ENCODE peak calls at places on chromosomes 1 and 21, in ten cellular contexts. G, S, W, A, U, J, B, P, E and H are unnamed samples.

GRCh38 chr1:163346326-163346870 is 24.6 kb downstream of the NUF2 start:
- DNase-seq in G (no peak), S (no peak), W (no peak), A (peak), U (no peak), J (no peak), B (no peak), P (no peak), E (no peak), H (peak)

GRCh38 chr1:34757386-34757785 is 2.2 kb upstream of the GJB4 start:
- DNase-seq in G (no peak), S (no peak), W (no peak), A (no peak), U (no peak), J (no peak), B (no peak), P (no peak), E (no peak), H (no peak)

GRCh38 chr21:33230518-33231324 is 983 bp downstream of the IFNAR2 start:
- DNase-seq in G (peak), S (no peak), W (peak), A (peak), U (peak), J (peak), B (peak), P (peak), E (peak), H (peak)

GRCh38 chr21:42213082-42213774 is 5.7 kb upstream of the ABCG1 start:
- DNase-seq in G (no peak), S (no peak), W (no peak), A (no peak), U (no peak), J (no peak), B (no peak), P (no peak), E (no peak), H (no peak)

GRCh38 chr1:34400690-34401089 is 224.0 kb downstream of the C1orf94 start:
- DNase-seq in G (no peak), S (no peak), W (no peak), A (no peak), U (no peak), J (no peak), B (no peak), P (no peak), E (no peak), H (no peak)

GRCh38 chr1:32993215-32993566 is 28.6 kb upstream of the RNF19B start:
- DNase-seq in G (no peak), S (no peak), W (no peak), A (no peak), U (no peak), J (no peak), B (no peak), P (no peak), E (no peak), H (no peak)

GRCh38 chr21:44092201-44092600 is 15.0 kb upstream of the PWP2 start:
- DNase-seq in G (peak), S (no peak), W (no peak), A (no peak), U (no peak), J (no peak), B (no peak), P (no peak), E (no peak), H (no peak)

GRCh38 chr1:75615664-75616435 is 4.9 kb upstream of the SLC44A5 start:
- DNase-seq in G (peak), S (no peak), W (peak), A (peak), U (peak), J (no peak), B (peak), P (peak), E (peak), H (peak)

GRCh38 chr1:147072371-147073061 is 99.8 kb downstream of the PRKAB2 start:
- DNase-seq in G (peak), S (no peak), W (no peak), A (no peak), U (no peak), J (no peak), B (no peak), P (peak), E (no peak), H (no peak)

GRCh38 chr1:69991644-69992043 is 213.7 kb downstream of the LRRC40 start:
- DNase-seq in G (no peak), S (no peak), W (no peak), A (peak), U (peak), J (no peak), B (no peak), P (no peak), E (no peak), H (peak)

GRCh38 chr1:153790996-153791855 is 16.0 kb downstream of the SLC27A3 start:
- DNase-seq in G (peak), S (no peak), W (no peak), A (peak), U (peak), J (no peak), B (no peak), P (no peak), E (peak), H (peak)

GRCh38 chr1:216047821-216048220 is 375.4 kb downstream of the USH2A start:
- DNase-seq in G (no peak), S (no peak), W (no peak), A (no peak), U (peak), J (no peak), B (no peak), P (no peak), E (no peak), H (no peak)